ENCODE peak calls at places on chromosomes 4 and X, in nine cellular contexts. G, R, H, N, Y, V, L, J and O are unnamed samples.

GRCh38 chr4:177163532-177163931 is 146.1 kb upstream of the NEIL3 start:
- DNase-seq in L (no peak), J (no peak), H (no peak), V (peak; percentile 56), R (no peak), Y (no peak), G (no peak), N (no peak), O (peak; percentile 39)

GRCh38 chr4:139457318-139457717 is 3.4 kb downstream of the RAB33B start:
- DNase-seq in V (no peak), N (no peak), G (no peak), L (no peak), R (no peak), Y (no peak), J (no peak), H (no peak), O (peak; percentile 41)

GRCh38 chr4:1907848-1908525 is 36.8 kb downstream of the NSD2 start:
- DNase-seq in V (no peak), L (no peak), Y (no peak), R (no peak), J (no peak), G (no peak), H (no peak), N (no peak), O (no peak)

GRCh38 chr4:150501019-150501727 is 80.8 kb upstream of the MAB21L2 start:
- DNase-seq in J (peak; percentile 91), H (peak; percentile 64), Y (no peak), G (no peak), N (no peak), V (peak; percentile 55), R (no peak), L (no peak), O (peak; percentile 95)

GRCh38 chrX:78527818-78528217 is 131.3 kb downstream of the RTL3 start:
- DNase-seq in J (no peak), H (no peak), L (no peak), R (no peak), V (no peak), N (no peak), G (no peak), Y (no peak), O (peak; percentile 17)

GRCh38 chrX:41734530-41734929 is 10.5 kb downstream of the GPR82 start:
- DNase-seq in J (peak; percentile 50), Y (no peak), L (no peak), V (no peak), N (peak; percentile 27), R (no peak), G (no peak), H (no peak), O (peak; percentile 40)

GRCh38 chr4:68954126-68954525 is 2.5 kb upstream of the UGT2A3 start:
- DNase-seq in R (no peak), J (no peak), Y (no peak), V (no peak), G (no peak), L (no peak), N (no peak), H (no peak), O (no peak)

GRCh38 chr4:164204434-164204833 is 549.5 kb upstream of the SMIM31 start:
- DNase-seq in L (no peak), H (no peak), Y (no peak), V (peak; percentile 74), J (peak; percentile 80), N (no peak), G (no peak), R (no peak), O (peak; percentile 5)

GRCh38 chrX:17082831-17083230 is 136.4 kb downstream of the REPS2 start:
- DNase-seq in Y (no peak), R (no peak), V (no peak), N (peak; percentile 37), L (no peak), H (no peak), J (peak; percentile 8), G (no peak), O (peak; percentile 19)
- TF ChIP-seq CTCF in Y (no peak), R (no peak), V (no peak), N (peak; percentile 53), L (no peak), H (peak; percentile 20), J (no peak), G (no peak), O (peak; percentile 17)

GRCh38 chr4:138243369-138243768 is 1.2 kb upstream of the SLC7A11 start:
- DNase-seq in G (no peak), Y (no peak), H (no peak), J (no peak), V (peak; percentile 44), L (no peak), R (no peak), N (no peak), O (no peak)

GRCh38 chr4:138241281-138242075 is 671 bp downstream of the SLC7A11 start:
- DNase-seq in N (no peak), L (no peak), V (peak; percentile 35), J (peak; percentile 46), G (peak; percentile 44), R (no peak), H (no peak), Y (no peak), O (peak; percentile 28)

GRCh38 chr4:138242076-138242829 is at the start of gene SLC7A11:
- DNase-seq in L (peak; percentile 12), J (peak; percentile 99), Y (no peak), H (peak; percentile 99), R (no peak), V (peak; percentile 99), G (no peak), N (peak; percentile 27), O (peak; percentile 98)

GRCh38 chr4:138239496-138239895 is 2.7 kb downstream of the SLC7A11 start:
- DNase-seq in H (no peak), R (no peak), Y (no peak), J (no peak), N (no peak), V (no peak), L (no peak), G (no peak), O (no peak)

DNA sequence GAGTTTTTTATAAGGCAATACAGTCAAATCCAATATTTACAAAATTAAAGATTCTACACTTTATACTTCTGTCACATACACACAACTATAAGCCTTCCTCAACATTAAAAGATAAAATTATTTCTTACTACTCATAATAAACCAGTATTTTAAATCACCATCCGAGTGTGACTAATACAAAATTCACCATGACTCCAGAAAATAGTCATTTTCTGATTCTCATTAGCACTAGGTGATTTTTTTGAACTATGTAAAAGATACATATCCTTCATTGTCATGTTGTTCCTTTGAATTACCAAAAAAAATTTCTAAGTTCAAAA is 641 bp upstream of the SLC7A11 start:
- DNase-seq in Y (no peak), R (no peak), H (no peak), J (no peak), N (no peak), G (no peak), L (no peak), V (no peak), O (peak; percentile 38)
- H3K4me3 ChIP-seq in Y (peak overlapping the region; percentile 48), R (peak overlapping the region; percentile 61), H (peak overlapping the region; percentile 16), J (peak overlapping the region; percentile 48), N (peak overlapping the region; percentile 49), G (peak overlapping the region; percentile 39), L (no peak overlapping the region), V (peak overlapping the region; percentile 58), O (peak overlapping the region; percentile 65)

GRCh38 chrX:147478899-147479298 is 432.8 kb upstream of the FMR1 start:
- DNase-seq in L (no peak), G (no peak), R (no peak), N (no peak), H (no peak), V (no peak), Y (no peak), J (no peak), O (no peak)

DNA sequence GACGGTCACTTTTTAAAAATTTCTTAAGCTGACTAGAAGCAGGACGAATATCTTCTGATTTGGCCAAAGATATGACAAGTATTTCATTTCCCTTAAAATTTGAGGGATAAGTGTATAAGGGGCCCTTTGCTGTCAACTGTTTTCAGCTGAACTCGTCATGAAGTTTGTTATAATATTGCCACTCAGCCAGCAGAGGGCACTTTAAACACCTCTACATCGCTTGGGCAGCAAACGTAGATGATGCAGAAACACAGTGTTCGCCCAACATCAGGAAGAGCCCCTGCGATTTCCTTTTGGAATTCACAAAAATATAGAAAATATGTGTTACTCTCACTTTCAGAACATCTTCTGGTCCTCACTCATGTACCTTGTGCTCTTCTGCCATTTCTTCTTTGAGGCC is 435.7 kb upstream of the FMR1 start:
- DNase-seq in G (no peak), H (no peak), V (no peak), J (peak; percentile 1), R (no peak), N (peak; percentile 1), Y (no peak), L (no peak), O (peak; percentile 1)
- TF ChIP-seq CTCF in G (no peak), H (no peak), V (no peak), J (no peak), R (no peak), N (peak; percentile 39), Y (no peak), L (no peak), O (no peak)

DNA sequence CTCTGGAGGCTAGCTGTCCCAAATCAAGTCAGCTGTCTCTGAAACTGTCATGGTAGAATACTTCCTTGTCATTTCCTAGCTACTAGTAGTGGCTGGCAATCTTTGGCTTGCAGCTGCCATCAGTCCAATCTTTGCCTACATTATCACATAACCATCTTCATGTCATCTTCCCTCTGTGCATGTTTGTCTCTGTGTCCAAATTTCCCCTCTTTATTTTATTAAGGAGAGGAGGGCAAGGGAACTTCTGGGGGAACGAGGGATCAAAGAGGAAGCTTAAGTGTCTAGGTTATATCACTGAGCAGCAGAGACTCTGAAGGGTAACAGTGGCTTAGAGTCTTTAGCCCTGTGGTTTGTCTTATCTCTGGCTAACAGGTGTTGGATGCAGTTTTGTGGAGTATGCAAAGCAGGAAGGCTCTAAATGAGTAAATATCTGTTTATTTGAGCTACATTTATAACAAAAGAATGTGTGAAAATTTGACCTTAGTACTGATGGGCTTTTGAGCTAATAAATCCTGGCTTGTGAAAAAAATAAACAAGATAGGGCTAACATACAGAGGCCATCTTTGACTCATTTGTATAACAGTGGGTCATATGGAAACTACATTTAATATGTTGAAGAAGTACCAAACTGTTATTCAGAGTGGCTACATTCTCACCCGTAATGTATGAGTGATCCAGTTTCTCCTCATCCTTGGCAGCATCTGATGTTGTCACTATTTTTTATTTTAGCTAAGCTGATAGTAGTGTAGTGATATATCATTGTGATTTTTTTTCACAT is 49.4 kb upstream of the ENOX2 start:
- DNase-seq in L (no peak), N (no peak), J (no peak), H (no peak), V (no peak), G (no peak), R (no peak), Y (no peak), O (no peak)
- H3K4me3 ChIP-seq in L (no peak overlapping the region), N (no peak overlapping the region), J (no peak overlapping the region), H (no peak overlapping the region), V (no peak overlapping the region), G (no peak overlapping the region), R (no peak overlapping the region), Y (no peak overlapping the region), O (no peak overlapping the region)

GRCh38 chrX:155216179-155216939 is at the start of gene VBP1:
- DNase-seq in G (peak; percentile 93), H (peak; percentile 86), Y (peak; percentile 84), R (peak; percentile 93), L (peak; percentile 92), N (peak; percentile 85), V (peak; percentile 95), J (peak; percentile 98), O (peak; percentile 93)
- TF ChIP-seq CTCF in G (peak; percentile 50), H (peak; percentile 53), Y (no peak), R (peak; percentile 38), L (peak; percentile 16), N (peak; percentile 59), V (peak; percentile 43), J (peak; percentile 57), O (no peak)

GRCh38 chrX:84186603-84187358 is 1.2 kb downstream of the RPS6KA6 start:
- DNase-seq in H (no peak), N (no peak), V (no peak), J (peak; percentile 0), G (no peak), L (no peak), R (no peak), Y (no peak), O (peak; percentile 31)
- H3K4me3 ChIP-seq in H (peak overlapping the region; percentile 51), N (peak overlapping the region; percentile 66), V (peak overlapping the region; percentile 57), J (peak overlapping the region; percentile 62), G (peak overlapping the region; percentile 39), L (peak overlapping the region; percentile 43), R (peak overlapping the region; percentile 77), Y (peak overlapping the region; percentile 79), O (peak overlapping the region; percentile 63)